ENCODE peak calls at places on chromosomes 7 and 10, in six cellular contexts. F is cardiac muscle cell, M is dorsolateral prefrontal cortex, N is prostate gland, O is gastrocnemius medialis, P is heart right ventricle. R is an unnamed sample. For H3K27me3, the result is how much of the 10 kb centered on the place peaks cover.

GRCh38 chr10:71679425-71679824 is 40.2 kb downstream of the C10orf105 start:
- DNase-seq in P (peak), O (no peak), N (no peak), M (no peak), F (no peak), R (no peak)

GRCh38 chr10:47024046-47024322 is 112.8 kb downstream of the PTPN20 start:
- DNase-seq in P (no peak), M (no peak), F (no peak), O (no peak), N (no peak), R (no peak)

GRCh38 chr7:1917221-1918062 is 247.4 kb downstream of the ELFN1 start:
- DNase-seq in N (no peak), O (no peak), M (no peak), P (peak), F (peak), R (no peak)

GRCh38 chr7:81410471-81411117 is 359.3 kb downstream of the HGF start:
- DNase-seq in F (no peak), N (peak), M (no peak), P (no peak), O (no peak), R (no peak)

GRCh38 chr7:10083766-10084165 is 889.9 kb upstream of the PHF14 start:
- DNase-seq in P (no peak), O (no peak), F (no peak), N (no peak), M (no peak), R (no peak)

GRCh38 chr7:141053626-141054025 is 20.2 kb upstream of the TMEM178B start:
- DNase-seq in O (no peak), P (no peak), F (no peak), N (no peak), M (no peak), R (no peak)

GRCh38 chr10:6301482-6302083 is 98.9 kb downstream of the PFKFB3 start:
- DNase-seq in N (no peak), M (no peak), F (peak), P (no peak), O (no peak), R (no peak)

GRCh38 chr10:52701647-52702046 is 70.9 kb downstream of the MBL2 start:
- DNase-seq in F (no peak), M (no peak), O (no peak), N (no peak), P (no peak), R (no peak)

GRCh38 chr7:129768614-129769399 is 157.3 kb downstream of the NRF1 start:
- DNase-seq in M (no peak), N (no peak), O (no peak), P (no peak), F (no peak), R (no peak)

GRCh38 chr10:122863216-122863615 is 16.2 kb downstream of the FAM24B start:
- DNase-seq in M (no peak), P (no peak), O (no peak), N (no peak), F (no peak), R (no peak)

GRCh38 chr10:5685764-5686240 is 1.2 kb downstream of the TASOR2 start:
- DNase-seq in M (no peak), N (no peak), P (no peak), O (no peak), F (peak), R (no peak)

GRCh38 chr10:91694170-91694794 is 61.4 kb upstream of the PPP1R3C start:
- DNase-seq in P (no peak), O (no peak), F (peak), N (no peak), M (no peak), R (no peak)

GRCh38 chr7:73443543-73444255 is 10.1 kb downstream of the FZD9 start:
- DNase-seq in O (no peak), N (no peak), F (no peak), P (no peak), M (no peak), R (no peak)

GRCh38 chr7:7103343-7104313 is 78.7 kb upstream of the C1GALT1 start:
- DNase-seq in F (peak), O (no peak), N (peak), M (no peak), P (no peak), R (peak)

GRCh38 chr7:46755120-46756034 is 826.5 kb downstream of the TNS3 start:
- DNase-seq in F (no peak), N (no peak), P (no peak), M (no peak), O (no peak), R (no peak)

GRCh38 chr10:70849582-70850016 is 33.9 kb downstream of the SGPL1 start:
- DNase-seq in O (no peak), N (no peak), P (no peak), M (no peak), F (peak), R (peak)

GRCh38 chr10:78035933-78036583 is 2.4 kb downstream of the RPS24 start:
- DNase-seq in N (no peak), P (no peak), M (no peak), F (no peak), O (no peak), R (no peak)

GRCh38 chr10:61896854-61897661 is 4.4 kb upstream of the ARID5B start:
- DNase-seq in P (peak), N (no peak), F (peak), O (peak), M (peak), R (no peak)

GRCh38 chr7:27123021-27123476 is 7.5 kb downstream of the HOXA4 start:
- DNase-seq in P (no peak), O (no peak), M (no peak), F (no peak), N (no peak), R (no peak)

GRCh38 chr7:150716368-150716767 is at the start of gene GIMAP1:
- DNase-seq in P (peak), O (peak), N (no peak), F (no peak), M (no peak), R (no peak)

GRCh38 chr10:12631787-12632562 is 282.6 kb downstream of the CAMK1D start:
- DNase-seq in O (no peak), F (no peak), M (no peak), P (no peak), N (peak), R (no peak)

GRCh38 chr10:102509387-102509786 is 5.6 kb downstream of the SUFU start:
- DNase-seq in F (peak), O (no peak), N (peak), P (no peak), M (no peak), R (peak)

GRCh38 chr10:43076311-43076875 is 476 bp upstream of the RET start:
- DNase-seq in M (no peak), P (peak), N (no peak), O (no peak), F (no peak), R (no peak)

DNA sequence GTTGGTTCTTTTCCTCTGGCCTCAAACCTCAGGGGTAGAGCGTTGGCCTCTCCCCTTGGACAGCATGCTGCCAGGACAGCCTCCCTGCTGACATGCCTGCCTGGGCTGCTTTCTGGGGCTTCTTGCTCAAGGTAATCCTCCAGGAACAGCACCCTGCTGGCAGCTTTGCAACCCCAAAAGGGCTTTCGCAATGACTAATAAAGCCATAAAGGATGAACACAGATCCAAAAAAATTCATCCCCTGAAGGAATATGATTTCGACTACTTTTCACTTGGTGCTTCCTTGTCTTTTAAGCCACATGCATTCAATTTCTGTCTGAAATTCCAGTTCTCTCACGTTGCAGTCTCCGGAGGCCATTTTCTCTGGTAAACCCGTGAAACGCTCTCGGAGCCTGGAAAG is 15.1 kb upstream of the SH3PXD2A start:
- DNase-seq in M (no peak), N (peak), P (no peak), O (no peak), F (peak), R (peak)
- TF ChIP-seq CTCF in M (no peak), N (no peak), P (no peak), O (no peak), F (no peak), R (peak)

GRCh38 chr10:3194871-3195270 is 22.3 kb upstream of the PITRM1 start:
- DNase-seq in M (no peak), O (no peak), P (no peak), F (no peak), N (no peak), R (no peak)

GRCh38 chr10:3195286-3195685 is 22.7 kb upstream of the PITRM1 start:
- DNase-seq in M (no peak), P (no peak), N (no peak), F (no peak), O (no peak), R (no peak)

GRCh38 chr10:3193751-3194150 is 21.2 kb upstream of the PITRM1 start:
- DNase-seq in F (no peak), M (no peak), O (no peak), P (no peak), N (no peak), R (no peak)

GRCh38 chr10:3190817-3191216 is 18.2 kb upstream of the PITRM1 start:
- DNase-seq in P (no peak), M (no peak), N (no peak), O (no peak), F (no peak), R (no peak)

DNA sequence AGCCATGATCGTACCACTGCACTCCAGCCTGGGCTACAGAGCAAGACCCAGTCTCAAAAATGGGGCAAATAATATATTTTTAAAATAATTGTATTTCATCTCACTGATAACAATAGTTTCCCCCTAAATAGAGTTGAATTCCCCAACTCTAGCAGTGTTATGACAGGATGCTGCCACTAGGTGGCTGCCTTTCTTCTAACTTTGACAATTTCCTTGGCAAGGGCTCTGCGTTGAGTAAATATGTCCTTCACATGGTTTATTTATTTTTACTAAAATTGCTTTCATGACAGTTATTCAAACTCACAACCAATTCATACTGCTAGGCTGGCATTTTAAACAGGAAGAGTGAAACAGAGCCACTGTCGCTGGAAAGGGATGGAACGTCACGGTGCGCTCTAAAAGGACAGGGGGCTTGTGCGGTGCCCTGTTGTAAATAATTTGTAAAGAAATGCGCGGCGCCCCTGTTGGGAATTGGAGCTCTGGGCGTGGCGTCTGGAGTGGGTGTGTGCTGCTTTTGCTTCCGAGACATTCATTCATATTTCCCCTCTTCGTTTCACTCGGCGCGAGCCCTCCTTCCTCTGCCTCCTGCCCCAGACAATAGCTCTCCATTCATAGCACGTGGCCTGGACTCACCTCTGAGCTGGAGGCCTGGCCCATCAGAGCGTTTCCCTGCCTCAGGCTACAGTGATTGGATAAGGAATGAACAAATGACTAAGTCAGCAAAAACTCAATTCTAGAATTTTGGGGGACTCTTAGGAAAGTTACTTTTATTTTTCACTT is 20.5 kb upstream of the PITRM1 start:
- DNase-seq in N (peak), O (no peak), P (no peak), F (peak), M (peak), R (no peak)
- H3K4me3 ChIP-seq in N (peak), O (peak), P (peak), F (no peak), M (peak), R (no peak)

GRCh38 chr7:142803901-142804300 is 33.1 kb downstream of the PRSS2 start:
- DNase-seq in N (no peak), O (no peak), P (no peak), M (no peak), F (no peak), R (no peak)
- H3K27me3 ChIP-seq in N (under half), O (under half), P (half or more), M (under half), F (under half), R (under half)

DNA sequence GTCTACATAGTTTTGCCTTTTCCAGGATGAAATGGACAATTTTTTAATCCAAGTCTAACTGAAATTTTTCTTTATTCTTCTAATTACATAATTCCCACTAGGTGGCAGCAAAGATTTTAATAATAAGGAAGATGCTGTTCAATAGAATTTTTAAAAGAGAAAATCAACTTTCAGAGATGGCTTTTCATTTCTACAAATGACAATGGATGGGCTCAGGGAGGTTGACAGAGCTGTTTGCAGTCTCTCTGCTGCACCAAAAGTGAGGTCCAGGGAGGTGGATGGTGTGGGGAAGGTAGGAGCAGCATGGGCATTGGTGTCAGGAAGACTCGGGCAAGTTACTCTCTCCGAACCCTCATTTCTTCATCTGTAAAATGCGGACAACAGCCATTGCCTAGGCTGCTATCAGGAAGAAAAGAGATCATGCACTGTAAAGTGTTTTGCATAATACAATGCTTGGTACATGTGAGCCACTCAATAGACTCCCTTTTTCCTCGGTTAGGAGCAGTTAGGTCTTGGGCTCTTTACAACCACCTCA is 107.3 kb downstream of the ABLIM1 start:
- DNase-seq in F (peak), M (no peak), P (no peak), O (no peak), N (no peak), R (no peak)
- TF ChIP-seq CTCF in F (peak), M (peak), P (peak), O (peak), N (peak), R (peak)